ENCODE peak calls at places on chromosomes 16 and 17, in eight cellular contexts. N is activated gamma-delta T cell treated with anti-CD3 and anti-CD28 coated beads, Interleukin-2, amount 50 U/mL, for 16 hours; Q is HT1080; K is HAP-1; S is AG04450; O is OCI-M1; L is CD8-positive, alpha-beta T cell; B is heart left ventricle. U is an unnamed sample.

GRCh38 chr17:7017827-7018200 is 5.0 kb upstream of the BCL6B start:
- DNase-seq in N (no peak), Q (no peak), K (no peak), S (no peak), O (peak), L (no peak), B (peak), U (no peak)

GRCh38 chr17:18182190-18182977 is 1.2 kb upstream of the ALKBH5 start:
- DNase-seq in N (no peak), Q (no peak), K (no peak), S (no peak), O (peak), L (no peak), B (peak), U (no peak)

GRCh38 chr16:79400462-79401149 is 199.9 kb downstream of the MAF start:
- DNase-seq in N (no peak), Q (no peak), K (no peak), S (no peak), O (peak), L (no peak), B (no peak), U (no peak)

GRCh38 chr17:36703860-36704266 is 102.5 kb downstream of the MRM1 start:
- DNase-seq in N (peak), Q (peak), K (peak), S (no peak), O (peak), L (peak), B (no peak), U (peak)

GRCh38 chr17:4607773-4608187 is 23.5 kb downstream of the SMTNL2 start:
- DNase-seq in N (no peak), Q (no peak), K (no peak), S (no peak), O (peak), L (no peak), B (peak), U (no peak)

GRCh38 chr17:16085066-16085699 is 85.6 kb downstream of the TTC19 start:
- DNase-seq in N (no peak), Q (no peak), K (no peak), S (peak), O (no peak), L (no peak), B (no peak), U (no peak)

GRCh38 chr17:33520404-33521032 is 227.4 kb upstream of the ASIC2 start:
- DNase-seq in N (no peak), Q (peak), K (peak), S (no peak), O (peak), L (no peak), B (peak), U (peak)

GRCh38 chr17:78940241-78940640 is 15.1 kb upstream of the TIMP2 start:
- DNase-seq in N (no peak), Q (no peak), K (no peak), S (no peak), O (no peak), L (no peak), B (no peak), U (no peak)

GRCh38 chr17:63838586-63839184 is 3.8 kb downstream of the SMARCD2 start:
- DNase-seq in N (no peak), Q (no peak), K (no peak), S (no peak), O (no peak), L (no peak), B (peak), U (peak)

GRCh38 chr16:2692251-2692947 is 10.1 kb downstream of the KCTD5 start:
- DNase-seq in N (no peak), Q (no peak), K (no peak), S (no peak), O (no peak), L (no peak), B (peak), U (peak)

U was measured in cerebellum.